ENCODE peak calls at places on chromosomes 13 and 19, in five cellular contexts. One of them, this sample, is unnamed.

GRCh38 chr19:56974554-56975207 is 134.2 kb upstream of the PEG3 start:
- DNase-seq in RWPE2: no peak
- DNase-seq in endodermal cell: no peak
- DNase-seq in upper lobe of right lung: no peak
- DNase-seq in breast epithelium: no peak
- DNase-seq in this sample: no peak

GRCh38 chr13:37752156-37752555 is 117.4 kb downstream of the TRPC4 start:
- DNase-seq in upper lobe of right lung: no peak
- DNase-seq in endodermal cell: no peak
- DNase-seq in RWPE2: no peak
- DNase-seq in breast epithelium: no peak
- DNase-seq in this sample: no peak

GRCh38 chr19:44212865-44213346 is 574 bp downstream of the ZNF227 start:
- DNase-seq in upper lobe of right lung: no peak
- DNase-seq in RWPE2: no peak
- DNase-seq in endodermal cell: peak; percentile 51
- DNase-seq in breast epithelium: no peak
- DNase-seq in this sample: no peak

GRCh38 chr13:73602295-73602694 is 531.9 kb downstream of the KLF12 start:
- DNase-seq in RWPE2: no peak
- DNase-seq in upper lobe of right lung: no peak
- DNase-seq in breast epithelium: no peak
- DNase-seq in endodermal cell: no peak
- DNase-seq in this sample: no peak

GRCh38 chr19:34366670-34367423 is 1.9 kb downstream of the GPI start:
- DNase-seq in breast epithelium: no peak
- DNase-seq in upper lobe of right lung: no peak
- DNase-seq in RWPE2: no peak
- DNase-seq in endodermal cell: no peak
- DNase-seq in this sample: no peak

GRCh38 chr19:21492932-21493906 is 12.2 kb upstream of the ZNF429 start:
- DNase-seq in breast epithelium: peak; percentile 30
- DNase-seq in upper lobe of right lung: no peak
- DNase-seq in endodermal cell: no peak
- DNase-seq in RWPE2: no peak
- DNase-seq in this sample: no peak

GRCh38 chr19:44865196-44865767 is 19.2 kb downstream of the NECTIN2 start:
- DNase-seq in upper lobe of right lung: no peak
- DNase-seq in endodermal cell: no peak
- DNase-seq in RWPE2: no peak
- DNase-seq in breast epithelium: no peak
- DNase-seq in this sample: no peak

GRCh38 chr13:98442391-98443230 is 134.3 kb downstream of the STK24 start:
- DNase-seq in RWPE2: no peak
- DNase-seq in endodermal cell: no peak
- DNase-seq in upper lobe of right lung: no peak
- DNase-seq in breast epithelium: no peak
- DNase-seq in this sample: no peak

GRCh38 chr19:46762245-46762890 is 16.1 kb upstream of the STRN4 start:
- DNase-seq in upper lobe of right lung: no peak
- DNase-seq in breast epithelium: no peak
- DNase-seq in RWPE2: no peak
- DNase-seq in endodermal cell: no peak
- DNase-seq in this sample: no peak

GRCh38 chr13:46486270-46486669 is 66.7 kb upstream of the LRCH1 start:
- DNase-seq in endodermal cell: no peak
- DNase-seq in upper lobe of right lung: no peak
- DNase-seq in RWPE2: no peak
- DNase-seq in breast epithelium: no peak
- DNase-seq in this sample: no peak

GRCh38 chr19:29645911-29646310 is 19.4 kb upstream of the PLEKHF1 start:
- DNase-seq in upper lobe of right lung: peak; percentile 26
- DNase-seq in breast epithelium: no peak
- DNase-seq in endodermal cell: no peak
- DNase-seq in RWPE2: no peak
- DNase-seq in this sample: no peak

GRCh38 chr19:56838930-56839664 is 1.4 kb downstream of the PEG3 start:
- DNase-seq in upper lobe of right lung: peak; percentile 92
- DNase-seq in RWPE2: peak; percentile 84
- DNase-seq in endodermal cell: no peak
- DNase-seq in breast epithelium: peak; percentile 99
- DNase-seq in this sample: peak; percentile 19

GRCh38 chr13:112974125-112974524 is 5.1 kb downstream of the MCF2L start:
- DNase-seq in endodermal cell: no peak
- DNase-seq in breast epithelium: no peak
- DNase-seq in RWPE2: peak; percentile 53
- DNase-seq in upper lobe of right lung: peak; percentile 55
- DNase-seq in this sample: no peak

GRCh38 chr19:29263305-29264080 is 50.5 kb upstream of the UQCRFS1 start:
- DNase-seq in endodermal cell: peak; percentile 92
- DNase-seq in RWPE2: no peak
- DNase-seq in breast epithelium: no peak
- DNase-seq in upper lobe of right lung: no peak
- DNase-seq in this sample: peak; percentile 23

GRCh38 chr13:38265135-38265497 is 84.5 kb upstream of the UFM1 start:
- DNase-seq in RWPE2: peak; percentile 19
- DNase-seq in upper lobe of right lung: peak; percentile 73
- DNase-seq in endodermal cell: peak; percentile 45
- DNase-seq in breast epithelium: no peak
- DNase-seq in this sample: no peak

GRCh38 chr19:8366961-8367326 is 3.0 kb downstream of the ANGPTL4 start:
- DNase-seq in upper lobe of right lung: peak; percentile 66
- DNase-seq in RWPE2: no peak
- DNase-seq in endodermal cell: peak; percentile 49
- DNase-seq in breast epithelium: no peak
- DNase-seq in this sample: no peak

GRCh38 chr13:105363747-105364177 is 1171.7 kb downstream of the EFNB2 start:
- DNase-seq in upper lobe of right lung: no peak
- DNase-seq in RWPE2: no peak
- DNase-seq in breast epithelium: no peak
- DNase-seq in endodermal cell: no peak
- DNase-seq in this sample: no peak
- H3K4me3 ChIP-seq in upper lobe of right lung: no peak overlapping the region
- H3K4me3 ChIP-seq in RWPE2: no peak overlapping the region
- H3K4me3 ChIP-seq in breast epithelium: no peak overlapping the region
- H3K4me3 ChIP-seq in endodermal cell: no peak overlapping the region
- H3K4me3 ChIP-seq in this sample: no peak overlapping the region

GRCh38 chr19:42422092-42422575 is 5.1 kb downstream of the LIPE start:
- DNase-seq in RWPE2: no peak
- DNase-seq in endodermal cell: no peak
- DNase-seq in upper lobe of right lung: no peak
- DNase-seq in breast epithelium: no peak
- DNase-seq in this sample: no peak
- H3K27ac ChIP-seq in RWPE2: peak overlapping the region; percentile 83
- H3K27ac ChIP-seq in endodermal cell: no peak overlapping the region
- H3K27ac ChIP-seq in upper lobe of right lung: no peak overlapping the region
- H3K27ac ChIP-seq in breast epithelium: peak overlapping the region; percentile 73
- H3K27ac ChIP-seq in this sample: no peak overlapping the region

DNA sequence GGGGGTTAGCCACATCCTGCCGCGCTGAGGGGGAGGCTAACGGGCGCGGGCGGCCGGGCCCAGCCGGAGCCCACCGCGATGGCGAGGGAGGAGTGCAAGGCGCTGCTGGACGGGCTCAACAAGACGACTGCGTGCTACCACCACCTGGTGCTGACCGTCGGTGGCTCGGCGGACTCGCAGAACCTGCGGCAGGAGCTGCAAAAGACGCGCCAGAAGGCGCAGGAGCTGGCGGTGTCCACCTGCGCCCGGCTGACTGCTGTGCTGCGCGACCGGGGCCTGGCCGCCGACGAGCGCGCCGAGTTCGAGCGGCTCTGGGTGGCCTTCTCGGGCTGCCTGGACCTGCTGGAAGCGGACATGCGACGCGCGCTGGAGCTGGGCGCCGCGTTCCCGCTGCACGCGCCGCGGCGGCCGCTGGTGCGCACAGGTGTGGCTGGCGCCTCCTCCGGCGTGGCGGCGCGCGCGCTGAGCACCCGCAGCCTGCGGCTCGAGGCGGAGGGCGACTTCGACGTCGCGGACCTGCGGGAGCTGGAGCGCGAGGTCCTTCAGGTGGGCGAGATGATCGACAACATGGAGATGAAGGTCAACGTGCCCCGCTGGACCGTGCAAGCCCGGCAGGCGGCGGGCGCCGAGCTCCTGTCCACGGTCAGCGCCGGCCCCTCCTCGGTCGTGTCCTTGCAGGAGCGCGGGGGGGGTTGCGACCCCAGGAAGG is 692 bp downstream of the RGS9BP start:
- DNase-seq in breast epithelium: no peak
- DNase-seq in endodermal cell: peak; percentile 80
- DNase-seq in RWPE2: no peak
- DNase-seq in upper lobe of right lung: peak; percentile 73
- DNase-seq in this sample: no peak
- H3K4me3 ChIP-seq in breast epithelium: peak overlapping the region; percentile 92
- H3K4me3 ChIP-seq in endodermal cell: peak overlapping the region; percentile 90
- H3K4me3 ChIP-seq in RWPE2: peak overlapping the region; percentile 67
- H3K4me3 ChIP-seq in upper lobe of right lung: peak overlapping the region; percentile 81
- H3K4me3 ChIP-seq in this sample: peak overlapping the region; percentile 19

DNA sequence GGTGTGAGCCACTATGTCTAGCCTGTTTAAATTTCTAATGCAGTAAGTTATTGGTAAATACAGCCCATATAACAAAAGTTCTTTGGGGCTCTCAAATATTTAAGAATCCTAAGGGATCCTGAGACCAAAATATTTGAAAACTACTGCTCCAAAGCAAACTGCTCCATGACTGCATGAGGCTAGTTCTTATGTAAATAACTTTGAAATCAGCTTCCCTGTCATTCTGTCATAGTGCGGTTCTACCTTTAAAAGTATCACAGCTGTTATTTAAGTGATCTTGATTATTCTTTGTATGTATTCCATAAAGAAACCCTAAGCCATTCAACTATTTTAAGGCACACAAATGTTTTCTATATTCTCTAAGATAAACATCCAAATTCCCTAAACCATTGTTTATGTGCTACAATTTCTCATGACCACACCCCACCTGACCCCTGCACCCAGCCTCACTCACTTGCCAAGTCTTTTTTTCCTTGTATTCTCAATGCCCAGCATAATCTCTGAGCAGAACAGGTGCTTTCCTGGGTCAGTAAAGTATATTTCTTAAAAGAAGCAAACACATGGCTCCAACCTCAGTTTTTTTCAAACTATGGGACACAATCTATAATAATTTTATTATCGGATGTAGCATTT is 146.6 kb downstream of the RNF17 start:
- DNase-seq in breast epithelium: no peak
- DNase-seq in RWPE2: no peak
- DNase-seq in upper lobe of right lung: no peak
- DNase-seq in endodermal cell: no peak
- DNase-seq in this sample: no peak
- H3K27ac ChIP-seq in breast epithelium: no peak overlapping the region
- H3K27ac ChIP-seq in RWPE2: no peak overlapping the region
- H3K27ac ChIP-seq in upper lobe of right lung: no peak overlapping the region
- H3K27ac ChIP-seq in endodermal cell: no peak overlapping the region
- H3K27ac ChIP-seq in this sample: no peak overlapping the region

This sample was measured in CD4-positive, CD25-positive, alpha-beta regulatory T cell.